ENCODE peak calls at places on chromosomes 7 and 10, in eight cellular contexts. V, L, O, X, M, A, J and R are unnamed samples.

GRCh38 chr7:45087301-45088145 is 1.2 kb downstream of the NACAD start:
- DNase-seq in V (no peak), L (no peak), O (no peak), X (no peak), M (no peak), A (no peak), J (no peak), R (no peak)

GRCh38 chr10:97327348-97328294 is 6.9 kb downstream of the FRAT2 start:
- DNase-seq in V (no peak), L (no peak), O (no peak), X (no peak), M (no peak), A (no peak), J (no peak), R (no peak)

GRCh38 chr7:50206521-50207250 is 97.8 kb upstream of the IKZF1 start:
- DNase-seq in V (no peak), L (no peak), O (no peak), X (no peak), M (no peak), A (no peak), J (no peak), R (no peak)

GRCh38 chr7:46752881-46753366 is 829.0 kb downstream of the TNS3 start:
- DNase-seq in V (peak), L (peak), O (no peak), X (no peak), M (no peak), A (no peak), J (no peak), R (peak)

GRCh38 chr10:46096426-46096825 is 50.4 kb upstream of the MSMB start:
- DNase-seq in V (no peak), L (no peak), O (no peak), X (no peak), M (no peak), A (no peak), J (no peak), R (peak)

GRCh38 chr7:142603870-142604448 is 145.3 kb upstream of the PRSS1 start:
- DNase-seq in V (peak), L (peak), O (peak), X (peak), M (no peak), A (no peak), J (peak), R (peak)

GRCh38 chr7:36604801-36605200 is 119.5 kb downstream of the AOAH start:
- DNase-seq in V (no peak), L (no peak), O (no peak), X (no peak), M (no peak), A (no peak), J (no peak), R (no peak)

GRCh38 chr10:52729259-52730104 is 43.1 kb downstream of the MBL2 start:
- DNase-seq in V (peak), L (peak), O (peak), X (no peak), M (no peak), A (no peak), J (peak), R (peak)

GRCh38 chr7:7642081-7642480 is 1.5 kb downstream of the UMAD1 start:
- DNase-seq in V (no peak), L (no peak), O (no peak), X (no peak), M (no peak), A (peak), J (no peak), R (no peak)

GRCh38 chr7:7641129-7641663 is 644 bp downstream of the UMAD1 start:
- DNase-seq in V (no peak), L (peak), O (no peak), X (peak), M (peak), A (peak), J (no peak), R (no peak)

GRCh38 chr7:7639847-7640220 is 718 bp upstream of the UMAD1 start:
- DNase-seq in V (no peak), L (peak), O (peak), X (no peak), M (no peak), A (no peak), J (no peak), R (peak)

GRCh38 chr7:7639421-7639820 is 1.1 kb upstream of the UMAD1 start:
- DNase-seq in V (no peak), L (no peak), O (no peak), X (no peak), M (no peak), A (no peak), J (no peak), R (no peak)

DNA sequence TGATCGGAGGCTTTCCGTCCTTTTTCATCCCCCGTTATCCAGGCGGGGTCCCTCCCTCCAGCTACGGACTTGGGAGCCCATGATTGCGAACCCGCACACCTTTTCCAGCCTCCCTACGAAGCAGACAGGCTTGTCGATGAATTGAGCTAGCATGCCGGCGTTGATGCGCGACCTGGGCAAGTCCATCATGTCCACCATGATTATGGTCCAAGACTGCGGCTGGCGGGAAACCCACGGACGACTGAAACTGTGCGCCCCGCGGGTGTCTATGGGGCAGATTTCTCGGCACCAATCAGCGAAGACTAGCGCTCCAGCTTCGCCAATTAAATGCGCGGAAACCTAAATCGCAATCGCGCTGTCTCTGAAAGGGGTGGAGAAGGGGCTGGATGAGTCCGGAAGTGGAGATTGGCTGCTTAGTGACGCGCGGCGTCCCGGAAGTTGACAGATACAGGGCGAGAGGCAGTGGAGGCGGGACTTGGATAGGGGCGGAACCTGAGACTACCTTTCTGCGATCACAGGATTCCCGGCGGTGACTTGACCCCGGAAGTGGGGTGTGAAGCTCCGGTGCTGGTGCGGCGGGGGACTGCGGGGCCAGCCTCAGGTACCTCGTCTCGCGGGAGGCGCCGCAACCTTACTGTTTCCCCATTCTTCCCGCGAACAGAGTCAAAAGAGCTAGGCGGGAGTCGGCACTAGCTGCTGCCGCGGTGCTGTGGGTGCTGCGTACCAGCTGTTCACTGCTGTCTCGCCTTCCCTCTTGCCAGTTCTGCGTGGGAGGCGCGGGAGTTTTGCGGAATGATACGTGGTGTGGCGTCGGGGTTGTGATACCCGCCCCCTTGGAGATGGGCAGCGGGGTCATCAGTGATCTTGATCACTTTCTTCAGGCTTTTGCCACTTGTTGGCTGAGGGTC is at the start of gene UMAD1:
- DNase-seq in V (peak), L (peak), O (peak), X (peak), M (peak), A (peak), J (peak), R (peak)
- TF ChIP-seq CTCF in V (no peak), L (no peak), O (no peak), X (no peak), M (no peak), A (peak), J (no peak), R (no peak)

GRCh38 chr7:29563590-29564454 is at the start of gene PRR15:
- DNase-seq in V (peak), L (peak), O (no peak), X (peak), M (peak), A (peak), J (no peak), R (peak)

GRCh38 chr7:29565186-29565540 is 1.5 kb downstream of the PRR15 start:
- DNase-seq in V (peak), L (peak), O (no peak), X (no peak), M (no peak), A (no peak), J (no peak), R (peak)

GRCh38 chr7:29565982-29566746 is 2.5 kb downstream of the PRR15 start:
- DNase-seq in V (no peak), L (no peak), O (no peak), X (no peak), M (peak), A (peak), J (no peak), R (peak)

GRCh38 chr7:29565634-29565981 is 2.0 kb downstream of the PRR15 start:
- DNase-seq in V (no peak), L (no peak), O (no peak), X (no peak), M (no peak), A (no peak), J (no peak), R (no peak)

DNA sequence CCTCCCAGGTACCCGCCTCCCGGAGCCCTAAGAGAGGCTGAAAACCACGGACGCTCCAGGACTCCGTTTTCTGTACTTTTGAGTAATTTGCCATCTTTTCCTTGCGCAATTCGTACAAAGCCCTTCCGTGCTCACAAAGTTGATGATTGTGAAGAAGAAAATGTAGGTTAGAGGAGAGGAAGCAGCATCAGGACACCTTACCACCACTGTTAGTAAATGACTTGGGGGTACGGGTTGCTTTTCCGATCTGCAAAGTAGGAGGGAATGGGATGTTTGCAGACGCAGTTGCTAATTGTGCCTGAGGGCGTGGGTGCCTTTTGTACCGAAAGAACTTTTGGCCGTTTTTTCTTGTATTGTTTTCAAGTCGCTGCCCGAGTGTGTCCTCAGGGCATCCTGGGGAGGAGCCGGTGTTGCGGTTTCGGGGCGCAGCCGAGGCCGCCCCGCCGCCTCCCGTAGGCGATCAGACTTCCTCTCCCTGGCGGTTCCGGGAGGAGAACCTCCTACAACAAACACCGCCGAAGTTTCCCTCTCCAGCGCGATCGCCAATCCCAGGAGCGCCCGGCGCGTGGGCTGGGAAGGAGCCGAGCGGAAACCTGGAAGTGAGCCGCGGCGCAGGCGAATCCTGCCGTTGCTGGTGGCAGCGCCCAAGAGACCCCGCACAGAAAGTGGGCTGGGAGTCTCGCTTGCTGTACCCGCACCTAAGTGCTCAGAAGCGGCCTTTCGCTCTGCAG is 985 bp downstream of the PRR15 start:
- DNase-seq in V (peak), L (peak), O (no peak), X (peak), M (peak), A (peak), J (peak), R (peak)
- TF ChIP-seq CTCF in V (no peak), L (peak), O (no peak), X (no peak), M (no peak), A (no peak), J (no peak), R (no peak)

DNA sequence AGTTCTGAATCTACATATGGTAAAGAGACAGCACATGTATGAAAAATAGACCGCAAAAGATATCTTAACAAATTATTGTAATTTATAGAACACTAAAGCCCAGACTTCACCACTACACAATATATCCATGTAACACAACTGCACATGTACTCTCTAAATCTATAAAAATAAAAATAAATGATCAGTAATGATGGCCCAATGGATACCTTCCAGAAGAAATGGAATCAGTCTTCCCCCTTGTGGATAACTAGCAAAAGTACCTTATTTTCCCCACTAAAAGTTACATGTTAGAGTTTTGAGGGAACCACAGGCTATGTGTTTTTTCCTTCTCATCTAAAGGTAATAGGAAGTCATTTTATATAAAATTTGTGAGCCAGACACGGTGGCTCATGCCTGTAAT is 25.7 kb downstream of the C7orf25 start:
- DNase-seq in V (no peak), L (peak), O (no peak), X (no peak), M (no peak), A (no peak), J (no peak), R (no peak)
- TF ChIP-seq CTCF in V (peak), L (peak), O (no peak), X (no peak), M (peak), A (no peak), J (peak), R (peak)

GRCh38 chr10:18793951-18794350 is 134.7 kb downstream of the ARL5B start:
- DNase-seq in V (peak), L (peak), O (no peak), X (no peak), M (no peak), A (no peak), J (no peak), R (peak)
- TF ChIP-seq CTCF in V (peak), L (peak), O (no peak), X (no peak), M (peak), A (no peak), J (peak), R (peak)

GRCh38 chr7:39674391-39674790 is 51.0 kb downstream of the RALA start:
- DNase-seq in V (no peak), L (peak), O (no peak), X (no peak), M (no peak), A (no peak), J (no peak), R (no peak)

GRCh38 chr7:39672176-39672575 is 48.8 kb downstream of the RALA start:
- DNase-seq in V (no peak), L (no peak), O (no peak), X (peak), M (no peak), A (no peak), J (no peak), R (no peak)

GRCh38 chr7:39670052-39670451 is 46.7 kb downstream of the RALA start:
- DNase-seq in V (no peak), L (no peak), O (no peak), X (no peak), M (no peak), A (no peak), J (no peak), R (no peak)

GRCh38 chr7:39673868-39674267 is 50.5 kb downstream of the RALA start:
- DNase-seq in V (no peak), L (no peak), O (no peak), X (no peak), M (no peak), A (no peak), J (no peak), R (no peak)

DNA sequence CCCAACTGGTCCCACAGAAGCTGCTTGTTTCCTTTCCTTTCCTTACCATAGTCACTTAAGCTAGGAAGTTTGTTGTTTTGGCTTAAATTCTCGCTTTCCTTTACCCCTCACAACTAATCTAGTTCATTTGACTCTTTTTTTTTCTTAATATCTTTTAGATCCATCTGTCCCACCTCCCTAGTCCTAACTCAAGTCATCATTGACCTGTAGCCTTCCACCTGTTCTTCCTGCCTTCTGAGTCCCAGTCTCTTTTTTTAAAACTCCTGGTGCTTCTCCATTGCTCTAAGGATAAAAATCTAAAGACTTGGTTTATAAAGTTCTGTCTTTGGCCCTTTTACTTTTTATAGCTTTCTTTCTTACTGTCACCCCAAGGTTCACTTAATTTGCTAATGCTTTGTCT is 47.6 kb downstream of the RALA start:
- DNase-seq in V (no peak), L (no peak), O (no peak), X (no peak), M (no peak), A (no peak), J (no peak), R (no peak)
- TF ChIP-seq CTCF in V (no peak), L (no peak), O (no peak), X (no peak), M (no peak), A (no peak), J (no peak), R (no peak)

GRCh38 chr7:92412745-92413144 is 34.5 kb upstream of the GATAD1 start:
- DNase-seq in V (no peak), L (no peak), O (no peak), X (no peak), M (no peak), A (no peak), J (no peak), R (no peak)

GRCh38 chr7:92415225-92415624 is 32.1 kb upstream of the GATAD1 start:
- DNase-seq in V (no peak), L (peak), O (no peak), X (no peak), M (no peak), A (no peak), J (no peak), R (peak)

GRCh38 chr7:92422926-92423325 is 24.4 kb upstream of the GATAD1 start:
- DNase-seq in V (no peak), L (no peak), O (no peak), X (no peak), M (no peak), A (no peak), J (no peak), R (no peak)

GRCh38 chr7:92421676-92422435 is 25.4 kb upstream of the GATAD1 start:
- DNase-seq in V (no peak), L (no peak), O (no peak), X (no peak), M (no peak), A (no peak), J (no peak), R (no peak)

GRCh38 chr7:92417913-92418312 is 29.4 kb upstream of the GATAD1 start:
- DNase-seq in V (no peak), L (no peak), O (no peak), X (no peak), M (no peak), A (no peak), J (no peak), R (no peak)
- TF ChIP-seq CTCF in V (no peak), L (no peak), O (no peak), X (no peak), M (peak), A (no peak), J (no peak), R (no peak)

GRCh38 chr7:1593091-1593866 is 23.4 kb upstream of the PSMG3 start:
- DNase-seq in V (no peak), L (no peak), O (no peak), X (no peak), M (peak), A (no peak), J (no peak), R (peak)
- TF ChIP-seq CTCF in V (peak), L (peak), O (peak), X (no peak), M (peak), A (no peak), J (peak), R (peak)